ENCODE peak calls at places on chromosomes 12 and 14, in eight cellular contexts. One of them, this sample, is unnamed.

GRCh38 chr14:79464468-79464867 is 746.8 kb downstream of the DIO2 start:
- DNase-seq in IMR-90: peak; percentile 51
- DNase-seq in DND-41: no peak
- DNase-seq in upper lobe of left lung: no peak
- DNase-seq in NB4: no peak
- DNase-seq in adrenal gland: no peak
- DNase-seq in ovary: no peak
- DNase-seq in BJ: no peak
- DNase-seq in this sample: no peak

GRCh38 chr12:47207829-47208248 is 128.1 kb upstream of the AMIGO2 start:
- DNase-seq in IMR-90: no peak
- DNase-seq in DND-41: peak; percentile 45
- DNase-seq in upper lobe of left lung: no peak
- DNase-seq in NB4: peak; percentile 70
- DNase-seq in adrenal gland: no peak
- DNase-seq in ovary: no peak
- DNase-seq in BJ: no peak
- DNase-seq in this sample: no peak

GRCh38 chr12:75720807-75721206 is 209.4 kb upstream of the KRR1 start:
- DNase-seq in IMR-90: no peak
- DNase-seq in DND-41: no peak
- DNase-seq in upper lobe of left lung: no peak
- DNase-seq in NB4: no peak
- DNase-seq in adrenal gland: no peak
- DNase-seq in ovary: no peak
- DNase-seq in BJ: no peak
- DNase-seq in this sample: no peak

GRCh38 chr12:80837342-80837978 is 100.3 kb downstream of the LIN7A start:
- DNase-seq in IMR-90: peak; percentile 76
- DNase-seq in DND-41: no peak
- DNase-seq in upper lobe of left lung: no peak
- DNase-seq in NB4: peak; percentile 48
- DNase-seq in adrenal gland: peak; percentile 20
- DNase-seq in ovary: peak; percentile 21
- DNase-seq in BJ: no peak
- DNase-seq in this sample: peak; percentile 88

GRCh38 chr12:29547844-29548243 is 50.4 kb upstream of the OVCH1 start:
- DNase-seq in IMR-90: no peak
- DNase-seq in DND-41: no peak
- DNase-seq in upper lobe of left lung: no peak
- DNase-seq in NB4: no peak
- DNase-seq in adrenal gland: no peak
- DNase-seq in ovary: no peak
- DNase-seq in BJ: no peak
- DNase-seq in this sample: no peak

GRCh38 chr12:6370994-6371754 is 4.2 kb downstream of the SCNN1A start:
- DNase-seq in IMR-90: peak; percentile 72
- DNase-seq in DND-41: no peak
- DNase-seq in upper lobe of left lung: peak; percentile 53
- DNase-seq in NB4: peak; percentile 65
- DNase-seq in adrenal gland: peak; percentile 73
- DNase-seq in ovary: no peak
- DNase-seq in BJ: no peak
- DNase-seq in this sample: peak; percentile 60

GRCh38 chr12:121145221-121145620 is 12.5 kb downstream of the P2RX7 start:
- DNase-seq in IMR-90: peak; percentile 18
- DNase-seq in DND-41: peak; percentile 18
- DNase-seq in upper lobe of left lung: no peak
- DNase-seq in NB4: peak; percentile 87
- DNase-seq in adrenal gland: no peak
- DNase-seq in ovary: no peak
- DNase-seq in BJ: no peak
- DNase-seq in this sample: peak; percentile 15

GRCh38 chr12:43980627-43981191 is 144.8 kb downstream of the TMEM117 start:
- DNase-seq in IMR-90: no peak
- DNase-seq in DND-41: no peak
- DNase-seq in upper lobe of left lung: no peak
- DNase-seq in NB4: no peak
- DNase-seq in adrenal gland: no peak
- DNase-seq in ovary: no peak
- DNase-seq in BJ: no peak
- DNase-seq in this sample: no peak

GRCh38 chr12:42935756-42936155 is 346.2 kb upstream of the PRICKLE1 start:
- DNase-seq in IMR-90: peak; percentile 78
- DNase-seq in DND-41: no peak
- DNase-seq in upper lobe of left lung: no peak
- DNase-seq in NB4: no peak
- DNase-seq in adrenal gland: no peak
- DNase-seq in ovary: no peak
- DNase-seq in BJ: peak; percentile 15
- DNase-seq in this sample: peak; percentile 76

GRCh38 chr12:66367015-66367667 is 64.8 kb downstream of the HELB start:
- DNase-seq in IMR-90: no peak
- DNase-seq in DND-41: no peak
- DNase-seq in upper lobe of left lung: no peak
- DNase-seq in NB4: no peak
- DNase-seq in adrenal gland: no peak
- DNase-seq in ovary: no peak
- DNase-seq in BJ: no peak
- DNase-seq in this sample: no peak

GRCh38 chr12:79250955-79251354 is 386.4 kb downstream of the SYT1 start:
- DNase-seq in IMR-90: peak; percentile 35
- DNase-seq in DND-41: no peak
- DNase-seq in upper lobe of left lung: no peak
- DNase-seq in NB4: no peak
- DNase-seq in adrenal gland: no peak
- DNase-seq in ovary: no peak
- DNase-seq in BJ: no peak
- DNase-seq in this sample: peak; percentile 28

GRCh38 chr12:15601210-15601800 is 187.9 kb downstream of the EPS8 start:
- DNase-seq in IMR-90: peak; percentile 92
- DNase-seq in DND-41: no peak
- DNase-seq in upper lobe of left lung: no peak
- DNase-seq in NB4: peak; percentile 19
- DNase-seq in adrenal gland: no peak
- DNase-seq in ovary: no peak
- DNase-seq in BJ: no peak
- DNase-seq in this sample: peak; percentile 93

GRCh38 chr12:3097186-3097804 is 20.1 kb downstream of the TSPAN9 start:
- DNase-seq in IMR-90: peak; percentile 75
- DNase-seq in DND-41: no peak
- DNase-seq in upper lobe of left lung: no peak
- DNase-seq in NB4: no peak
- DNase-seq in adrenal gland: peak; percentile 44
- DNase-seq in ovary: peak; percentile 81
- DNase-seq in BJ: no peak
- DNase-seq in this sample: no peak

GRCh38 chr12:84811291-84811690 is 101.3 kb downstream of the SLC6A15 start:
- DNase-seq in IMR-90: peak; percentile 10
- DNase-seq in DND-41: no peak
- DNase-seq in upper lobe of left lung: no peak
- DNase-seq in NB4: no peak
- DNase-seq in adrenal gland: no peak
- DNase-seq in ovary: no peak
- DNase-seq in BJ: no peak
- DNase-seq in this sample: peak; percentile 36

GRCh38 chr12:47488888-47489287 is 216.9 kb downstream of the RPAP3 start:
- DNase-seq in IMR-90: no peak
- DNase-seq in DND-41: no peak
- DNase-seq in upper lobe of left lung: no peak
- DNase-seq in NB4: no peak
- DNase-seq in adrenal gland: no peak
- DNase-seq in ovary: no peak
- DNase-seq in BJ: no peak
- DNase-seq in this sample: no peak

GRCh38 chr14:101705733-101706508 is 55.6 kb upstream of the PPP2R5C start:
- DNase-seq in IMR-90: no peak
- DNase-seq in DND-41: no peak
- DNase-seq in upper lobe of left lung: peak; percentile 93
- DNase-seq in NB4: peak; percentile 87
- DNase-seq in adrenal gland: peak; percentile 39
- DNase-seq in ovary: peak; percentile 36
- DNase-seq in BJ: no peak
- DNase-seq in this sample: peak; percentile 43

GRCh38 chr14:33855672-33856071 is 95.2 kb downstream of the EGLN3 start:
- DNase-seq in IMR-90: no peak
- DNase-seq in DND-41: no peak
- DNase-seq in upper lobe of left lung: no peak
- DNase-seq in NB4: no peak
- DNase-seq in adrenal gland: no peak
- DNase-seq in ovary: no peak
- DNase-seq in BJ: no peak
- DNase-seq in this sample: no peak

GRCh38 chr14:94110552-94111181 is at the start of gene IFI27:
- DNase-seq in IMR-90: peak; percentile 41
- DNase-seq in DND-41: no peak
- DNase-seq in upper lobe of left lung: peak; percentile 28
- DNase-seq in NB4: no peak
- DNase-seq in adrenal gland: peak; percentile 84
- DNase-seq in ovary: peak; percentile 38
- DNase-seq in BJ: no peak
- DNase-seq in this sample: no peak

GRCh38 chr12:10362828-10363664 is 26.8 kb downstream of the KLRK1 start:
- DNase-seq in IMR-90: no peak
- DNase-seq in DND-41: no peak
- DNase-seq in upper lobe of left lung: no peak
- DNase-seq in NB4: peak; percentile 26
- DNase-seq in adrenal gland: no peak
- DNase-seq in ovary: no peak
- DNase-seq in BJ: no peak
- DNase-seq in this sample: no peak
- H3K4me3 ChIP-seq in IMR-90: no peak overlapping the region
- H3K4me3 ChIP-seq in DND-41: no peak overlapping the region
- H3K4me3 ChIP-seq in upper lobe of left lung: no peak overlapping the region
- H3K4me3 ChIP-seq in NB4: no peak overlapping the region
- H3K4me3 ChIP-seq in adrenal gland: no peak overlapping the region
- H3K4me3 ChIP-seq in ovary: peak overlapping the region; percentile 59
- H3K4me3 ChIP-seq in BJ: no peak overlapping the region
- H3K4me3 ChIP-seq in this sample: no peak overlapping the region

GRCh38 chr14:52069617-52070431 is 965 bp upstream of the NID2 start:
- DNase-seq in IMR-90: peak; percentile 83
- DNase-seq in DND-41: no peak
- DNase-seq in upper lobe of left lung: peak; percentile 71
- DNase-seq in NB4: peak; percentile 8
- DNase-seq in adrenal gland: peak; percentile 25
- DNase-seq in ovary: peak; percentile 68
- DNase-seq in BJ: no peak
- DNase-seq in this sample: peak; percentile 79
- H3K4me3 ChIP-seq in IMR-90: peak overlapping the region; percentile 94
- H3K4me3 ChIP-seq in DND-41: no peak overlapping the region
- H3K4me3 ChIP-seq in upper lobe of left lung: peak overlapping the region; percentile 63
- H3K4me3 ChIP-seq in NB4: no peak overlapping the region
- H3K4me3 ChIP-seq in adrenal gland: no peak overlapping the region
- H3K4me3 ChIP-seq in ovary: peak overlapping the region; percentile 73
- H3K4me3 ChIP-seq in BJ: peak overlapping the region; percentile 89
- H3K4me3 ChIP-seq in this sample: peak overlapping the region; percentile 84

GRCh38 chr12:108633534-108634224 is at the start of gene SELPLG:
- DNase-seq in IMR-90: no peak
- DNase-seq in DND-41: peak; percentile 90
- DNase-seq in upper lobe of left lung: peak; percentile 88
- DNase-seq in NB4: peak; percentile 98
- DNase-seq in adrenal gland: no peak
- DNase-seq in ovary: no peak
- DNase-seq in BJ: no peak
- DNase-seq in this sample: no peak

GRCh38 chr12:108629156-108629555 is 4.5 kb downstream of the SELPLG start:
- DNase-seq in IMR-90: no peak
- DNase-seq in DND-41: peak; percentile 40
- DNase-seq in upper lobe of left lung: no peak
- DNase-seq in NB4: no peak
- DNase-seq in adrenal gland: no peak
- DNase-seq in ovary: no peak
- DNase-seq in BJ: no peak
- DNase-seq in this sample: no peak

GRCh38 chr12:108633081-108633533 is 587 bp downstream of the SELPLG start:
- DNase-seq in IMR-90: no peak
- DNase-seq in DND-41: no peak
- DNase-seq in upper lobe of left lung: no peak
- DNase-seq in NB4: no peak
- DNase-seq in adrenal gland: no peak
- DNase-seq in ovary: no peak
- DNase-seq in BJ: no peak
- DNase-seq in this sample: no peak

GRCh38 chr12:108629824-108630476 is 3.7 kb downstream of the SELPLG start:
- DNase-seq in IMR-90: peak; percentile 87
- DNase-seq in DND-41: peak; percentile 64
- DNase-seq in upper lobe of left lung: no peak
- DNase-seq in NB4: peak; percentile 70
- DNase-seq in adrenal gland: no peak
- DNase-seq in ovary: no peak
- DNase-seq in BJ: peak; percentile 53
- DNase-seq in this sample: peak; percentile 94

GRCh38 chr12:108630481-108631207 is 3.0 kb downstream of the SELPLG start:
- DNase-seq in IMR-90: peak; percentile 77
- DNase-seq in DND-41: peak; percentile 73
- DNase-seq in upper lobe of left lung: no peak
- DNase-seq in NB4: peak; percentile 92
- DNase-seq in adrenal gland: no peak
- DNase-seq in ovary: no peak
- DNase-seq in BJ: peak; percentile 84
- DNase-seq in this sample: peak; percentile 89
- H3K4me3 ChIP-seq in IMR-90: no peak overlapping the region
- H3K4me3 ChIP-seq in DND-41: no peak overlapping the region
- H3K4me3 ChIP-seq in upper lobe of left lung: peak overlapping the region; percentile 39
- H3K4me3 ChIP-seq in NB4: no peak overlapping the region
- H3K4me3 ChIP-seq in adrenal gland: no peak overlapping the region
- H3K4me3 ChIP-seq in ovary: no peak overlapping the region
- H3K4me3 ChIP-seq in BJ: no peak overlapping the region
- H3K4me3 ChIP-seq in this sample: no peak overlapping the region

DNA sequence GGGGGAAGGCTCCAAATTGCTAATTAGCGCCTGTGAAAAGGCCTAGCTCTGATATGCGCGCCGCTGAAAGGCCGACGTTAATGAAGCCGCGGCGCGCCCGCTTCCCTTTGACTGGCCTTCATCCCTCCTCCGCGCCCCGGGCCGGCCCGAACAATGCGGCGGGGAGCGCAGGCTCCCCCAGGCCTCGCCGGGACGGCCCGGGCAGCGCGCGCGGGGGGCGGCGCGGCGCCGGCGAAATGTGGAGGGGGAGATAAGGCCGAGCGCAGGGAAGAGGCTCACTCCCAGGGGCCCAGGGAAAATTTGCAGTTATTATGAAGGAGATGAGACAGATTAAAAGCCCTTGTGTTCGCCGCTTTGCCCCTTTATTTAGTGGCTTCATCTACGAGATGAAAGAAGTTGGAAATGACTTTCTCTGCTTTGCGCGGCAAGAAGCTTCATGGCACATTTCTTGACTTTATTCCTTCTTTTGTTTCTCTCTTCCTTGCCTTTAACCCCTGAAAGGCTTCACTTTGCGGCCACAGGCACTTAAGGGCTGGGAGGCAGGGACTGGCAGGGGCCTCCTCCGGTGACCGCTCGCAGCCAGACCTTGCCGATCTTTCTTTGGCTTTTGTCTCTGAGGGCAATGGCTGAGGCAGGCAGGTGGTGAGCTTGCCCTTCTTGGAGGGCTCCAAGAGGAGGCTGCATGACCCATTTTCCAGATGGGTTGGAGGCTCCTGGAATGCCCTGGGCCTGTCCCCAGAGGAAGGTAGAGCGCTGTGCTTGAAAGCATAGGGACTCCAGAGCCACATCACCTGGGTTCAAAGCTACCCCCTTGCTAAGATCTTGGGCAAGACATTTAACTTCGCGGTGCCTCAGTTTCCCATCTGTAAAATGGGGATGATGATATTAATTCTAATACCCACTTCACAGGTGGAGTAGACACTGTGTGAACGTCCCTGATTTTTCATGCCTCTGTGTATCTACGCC is 12.7 kb upstream of the GPATCH2L start:
- DNase-seq in IMR-90: no peak
- DNase-seq in DND-41: no peak
- DNase-seq in upper lobe of left lung: peak; percentile 83
- DNase-seq in NB4: no peak
- DNase-seq in adrenal gland: no peak
- DNase-seq in ovary: no peak
- DNase-seq in BJ: no peak
- DNase-seq in this sample: no peak
- H3K4me3 ChIP-seq in IMR-90: no peak overlapping the region
- H3K4me3 ChIP-seq in DND-41: no peak overlapping the region
- H3K4me3 ChIP-seq in upper lobe of left lung: peak overlapping the region; percentile 33
- H3K4me3 ChIP-seq in NB4: no peak overlapping the region
- H3K4me3 ChIP-seq in adrenal gland: no peak overlapping the region
- H3K4me3 ChIP-seq in ovary: peak overlapping the region; percentile 6
- H3K4me3 ChIP-seq in BJ: no peak overlapping the region
- H3K4me3 ChIP-seq in this sample: no peak overlapping the region

This sample was measured in foreskin fibroblast.